ENCODE peak calls at places on chromosomes 5 and 9, in five cellular contexts. M is esophagus muscularis mucosa, F is lower lobe of right lung, X is fibroblast of lung, B is kidney. Z is an unnamed sample.

GRCh38 chr5:37738057-37738691 is 101.7 kb downstream of the GDNF start:
- DNase-seq in X (peak; percentile 93), F (no peak), B (no peak), M (no peak), Z (peak; percentile 64)

GRCh38 chr9:98851730-98852462 is 44.4 kb downstream of the GALNT12 start:
- DNase-seq in M (no peak), F (no peak), B (no peak), X (peak; percentile 11), Z (no peak)

GRCh38 chr5:107668933-107669542 is 1.7 kb downstream of the EFNA5 start:
- DNase-seq in B (peak; percentile 66), X (no peak), F (no peak), M (no peak), Z (no peak)

GRCh38 chr5:130282044-130282443 is 377.8 kb downstream of the CHSY3 start:
- DNase-seq in F (no peak), B (no peak), M (no peak), X (peak; percentile 84), Z (no peak)

GRCh38 chr9:105243015-105243686 is 1.3 kb upstream of the SLC44A1 start:
- DNase-seq in X (peak; percentile 93), F (no peak), B (no peak), M (no peak), Z (no peak)

GRCh38 chr9:100505564-100506159 is 32.7 kb downstream of the TMEFF1 start:
- DNase-seq in B (no peak), M (no peak), X (peak; percentile 53), F (peak; percentile 77), Z (peak; percentile 33)

GRCh38 chr5:33688041-33688980 is 203.5 kb downstream of the ADAMTS12 start:
- DNase-seq in M (no peak), X (peak; percentile 88), F (no peak), B (no peak), Z (peak; percentile 19)

GRCh38 chr5:174192103-174192655 is 146.7 kb downstream of the NSG2 start:
- DNase-seq in B (no peak), M (no peak), F (no peak), X (no peak), Z (no peak)

GRCh38 chr5:33726422-33727165 is 165.2 kb downstream of the ADAMTS12 start:
- DNase-seq in F (no peak), X (peak; percentile 74), B (no peak), M (no peak), Z (no peak)

GRCh38 chr5:159174511-159175168 is 34.7 kb downstream of the RNF145 start:
- DNase-seq in B (no peak), M (no peak), X (peak; percentile 63), F (no peak), Z (no peak)

GRCh38 chr5:108251350-108251749 is 130.5 kb downstream of the FBXL17 start:
- DNase-seq in B (no peak), F (no peak), X (peak; percentile 28), M (no peak), Z (no peak)

GRCh38 chr9:69118656-69119055 is 55.4 kb upstream of the TJP2 start:
- DNase-seq in F (no peak), X (no peak), B (no peak), M (no peak), Z (no peak)

GRCh38 chr9:14400658-14400995 is 86.7 kb upstream of the NFIB start:
- DNase-seq in F (no peak), M (no peak), X (peak; percentile 86), B (no peak), Z (peak; percentile 40)

GRCh38 chr5:110054240-110054639 is 364.5 kb downstream of the MAN2A1 start:
- DNase-seq in M (no peak), B (no peak), F (no peak), X (peak; percentile 93), Z (peak; percentile 46)

GRCh38 chr5:141040093-141040762 is 10.9 kb upstream of the PCDHB1 start:
- DNase-seq in F (peak; percentile 65), B (peak; percentile 79), M (no peak), X (no peak), Z (peak; percentile 25)
- TF ChIP-seq CTCF in F (peak; percentile 39), B (peak; percentile 61), M (peak; percentile 54), X (no peak), Z (peak; percentile 24)

GRCh38 chr5:131396882-131397281 is 133.0 kb downstream of the CDC42SE2 start:
- DNase-seq in B (no peak), M (no peak), X (no peak), F (no peak), Z (no peak)
- H3K4me1 ChIP-seq in B (peaks cover 25% of the 10 kb centered on the region), M (peaks cover 30% of the 10 kb centered on the region), X (no peaks in the 10 kb centered on the region), F (peaks cover 15% of the 10 kb centered on the region), Z (no peaks in the 10 kb centered on the region)

DNA sequence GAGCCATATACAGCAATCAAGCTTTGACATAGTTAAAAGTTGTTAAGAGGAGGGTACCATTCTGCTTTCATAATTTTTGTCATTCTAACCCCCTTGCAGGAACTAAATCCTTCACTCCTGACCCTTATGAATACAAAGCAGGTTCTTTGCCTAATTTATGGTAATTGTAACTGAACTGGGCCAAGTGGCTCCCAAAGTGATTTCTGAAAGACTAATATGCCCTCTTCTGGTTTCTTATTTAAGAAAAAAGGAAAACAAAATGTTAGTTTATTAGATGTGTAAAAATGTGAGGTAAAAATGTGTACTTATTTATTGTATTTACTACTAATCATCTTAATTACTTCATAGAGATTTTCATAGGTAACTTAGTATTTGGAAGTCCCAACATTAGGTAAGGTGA is 268.5 kb downstream of the BNC2 start:
- DNase-seq in M (no peak), X (no peak), F (no peak), B (no peak), Z (no peak)
- TF ChIP-seq CTCF in M (no peak), X (no peak), F (no peak), B (no peak), Z (no peak)

DNA sequence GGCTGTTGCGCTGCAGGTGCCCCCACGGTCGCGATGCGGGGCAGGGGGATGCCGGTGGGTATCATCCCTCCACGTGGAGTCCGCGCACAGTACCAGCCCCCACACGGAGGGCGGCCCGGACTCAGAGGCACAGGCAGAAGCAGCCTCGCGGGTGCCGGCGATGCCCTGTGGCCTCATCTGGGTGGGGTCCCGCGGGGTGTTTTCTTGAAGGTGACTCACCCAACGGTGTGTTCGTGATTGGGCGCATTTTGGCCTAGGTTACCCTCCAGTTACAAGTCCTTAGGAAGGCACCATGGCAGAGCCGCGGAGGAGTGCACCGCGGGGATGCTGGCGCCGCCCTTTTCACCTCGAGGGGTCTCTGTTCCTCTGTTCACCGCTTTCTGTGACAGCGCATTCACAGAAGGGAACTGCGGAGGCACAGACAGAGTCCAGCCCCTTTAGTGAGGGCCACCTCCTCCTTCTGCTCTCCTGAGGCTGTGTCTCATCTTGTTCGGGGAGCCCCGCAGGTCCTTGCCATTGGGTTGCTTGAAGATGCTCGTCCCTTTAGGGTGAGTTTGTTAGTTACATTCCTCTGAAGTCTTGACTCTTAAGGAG is 21.6 kb upstream of the EXOC3 start:
- DNase-seq in F (no peak), M (no peak), B (peak; percentile 40), X (no peak), Z (no peak)
- H3K4me1 ChIP-seq in F (no peaks in the 10 kb centered on the region), M (no peaks in the 10 kb centered on the region), B (no peaks in the 10 kb centered on the region), X (no peaks in the 10 kb centered on the region), Z (no peaks in the 10 kb centered on the region)

Z was measured in tibial nerve.